ENCODE peak calls at places on chromosomes 7 and 10, in ten cellular contexts. One of them, this sample, is unnamed.

GRCh38 chr10:86282664-86283465 is 83.7 kb downstream of the GRID1 start:
- DNase-seq in HCT116: no peak
- DNase-seq in AG04450: no peak
- DNase-seq in adrenal gland: peak; percentile 27
- DNase-seq in fibroblast of villous mesenchyme: no peak
- DNase-seq in right cardiac atrium: no peak
- DNase-seq in NT2/D1: no peak
- DNase-seq in gastrocnemius medialis: no peak
- DNase-seq in lower lobe of right lung: no peak
- DNase-seq in epithelial cell of esophagus: no peak
- DNase-seq in this sample: no peak

GRCh38 chr10:127418536-127419168 is 130.5 kb upstream of the NPS start:
- DNase-seq in HCT116: no peak
- DNase-seq in AG04450: no peak
- DNase-seq in adrenal gland: no peak
- DNase-seq in fibroblast of villous mesenchyme: no peak
- DNase-seq in right cardiac atrium: peak; percentile 87
- DNase-seq in NT2/D1: no peak
- DNase-seq in gastrocnemius medialis: no peak
- DNase-seq in lower lobe of right lung: no peak
- DNase-seq in epithelial cell of esophagus: no peak
- DNase-seq in this sample: no peak

GRCh38 chr7:35605760-35606159 is 89.2 kb downstream of the HERPUD2 start:
- DNase-seq in HCT116: no peak
- DNase-seq in AG04450: peak; percentile 41
- DNase-seq in adrenal gland: no peak
- DNase-seq in fibroblast of villous mesenchyme: peak; percentile 69
- DNase-seq in right cardiac atrium: no peak
- DNase-seq in NT2/D1: no peak
- DNase-seq in gastrocnemius medialis: no peak
- DNase-seq in lower lobe of right lung: no peak
- DNase-seq in epithelial cell of esophagus: peak; percentile 27
- DNase-seq in this sample: no peak

GRCh38 chr10:35342381-35342780 is 6.1 kb downstream of the CCNY start:
- DNase-seq in HCT116: no peak
- DNase-seq in AG04450: no peak
- DNase-seq in adrenal gland: no peak
- DNase-seq in fibroblast of villous mesenchyme: no peak
- DNase-seq in right cardiac atrium: no peak
- DNase-seq in NT2/D1: no peak
- DNase-seq in gastrocnemius medialis: no peak
- DNase-seq in lower lobe of right lung: no peak
- DNase-seq in epithelial cell of esophagus: no peak
- DNase-seq in this sample: no peak

GRCh38 chr7:105046414-105046813 is 32.4 kb downstream of the KMT2E start:
- DNase-seq in HCT116: no peak
- DNase-seq in AG04450: peak; percentile 6
- DNase-seq in adrenal gland: no peak
- DNase-seq in fibroblast of villous mesenchyme: peak; percentile 36
- DNase-seq in right cardiac atrium: no peak
- DNase-seq in NT2/D1: no peak
- DNase-seq in gastrocnemius medialis: no peak
- DNase-seq in lower lobe of right lung: no peak
- DNase-seq in epithelial cell of esophagus: peak; percentile 53
- DNase-seq in this sample: peak; percentile 78

GRCh38 chr7:128236924-128237586 is 4.0 kb upstream of the LEP start:
- DNase-seq in HCT116: no peak
- DNase-seq in AG04450: peak; percentile 46
- DNase-seq in adrenal gland: no peak
- DNase-seq in fibroblast of villous mesenchyme: peak; percentile 66
- DNase-seq in right cardiac atrium: no peak
- DNase-seq in NT2/D1: no peak
- DNase-seq in gastrocnemius medialis: no peak
- DNase-seq in lower lobe of right lung: no peak
- DNase-seq in epithelial cell of esophagus: peak; percentile 98
- DNase-seq in this sample: peak; percentile 90

GRCh38 chr7:6166443-6166871 is 106.0 kb downstream of the CYTH3 start:
- DNase-seq in HCT116: no peak
- DNase-seq in AG04450: no peak
- DNase-seq in adrenal gland: no peak
- DNase-seq in fibroblast of villous mesenchyme: no peak
- DNase-seq in right cardiac atrium: peak; percentile 42
- DNase-seq in NT2/D1: no peak
- DNase-seq in gastrocnemius medialis: no peak
- DNase-seq in lower lobe of right lung: no peak
- DNase-seq in epithelial cell of esophagus: no peak
- DNase-seq in this sample: no peak

GRCh38 chr7:81175291-81175942 is 256.6 kb upstream of the SEMA3C start:
- DNase-seq in HCT116: no peak
- DNase-seq in AG04450: no peak
- DNase-seq in adrenal gland: no peak
- DNase-seq in fibroblast of villous mesenchyme: no peak
- DNase-seq in right cardiac atrium: no peak
- DNase-seq in NT2/D1: no peak
- DNase-seq in gastrocnemius medialis: no peak
- DNase-seq in lower lobe of right lung: no peak
- DNase-seq in epithelial cell of esophagus: peak; percentile 84
- DNase-seq in this sample: peak; percentile 70

GRCh38 chr7:126778101-126778500 is 474.6 kb downstream of the GRM8 start:
- DNase-seq in HCT116: no peak
- DNase-seq in AG04450: no peak
- DNase-seq in adrenal gland: no peak
- DNase-seq in fibroblast of villous mesenchyme: no peak
- DNase-seq in right cardiac atrium: no peak
- DNase-seq in NT2/D1: peak; percentile 25
- DNase-seq in gastrocnemius medialis: no peak
- DNase-seq in lower lobe of right lung: no peak
- DNase-seq in epithelial cell of esophagus: no peak
- DNase-seq in this sample: no peak

DNA sequence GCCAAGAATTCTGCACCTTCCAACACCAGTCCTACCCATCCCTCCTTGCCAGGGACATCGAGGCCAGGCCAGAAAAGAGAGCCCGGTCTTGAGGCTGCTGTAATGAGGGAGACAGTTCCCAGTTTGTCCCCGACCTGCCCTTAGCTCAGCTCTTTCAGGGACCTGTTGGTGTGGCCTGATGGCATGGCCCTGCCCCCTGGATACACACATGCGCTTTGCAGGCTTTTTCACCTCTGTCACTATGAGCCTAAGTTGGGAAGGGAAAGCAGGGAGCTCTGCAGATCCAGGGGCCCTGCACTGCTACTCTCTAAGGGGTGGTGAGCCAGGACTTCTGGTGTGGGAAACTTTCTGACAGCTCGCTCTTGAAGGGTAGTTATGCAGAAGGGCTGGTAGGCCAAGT is 2.1 kb downstream of the SCD start:
- DNase-seq in HCT116: no peak
- DNase-seq in AG04450: no peak
- DNase-seq in adrenal gland: no peak
- DNase-seq in fibroblast of villous mesenchyme: no peak
- DNase-seq in right cardiac atrium: no peak
- DNase-seq in NT2/D1: no peak
- DNase-seq in gastrocnemius medialis: no peak
- DNase-seq in lower lobe of right lung: no peak
- DNase-seq in epithelial cell of esophagus: no peak
- DNase-seq in this sample: no peak
- H3K4me3 ChIP-seq in HCT116: no peak overlapping the region
- H3K4me3 ChIP-seq in AG04450: peak overlapping the region; percentile 86
- H3K4me3 ChIP-seq in adrenal gland: peak overlapping the region; percentile 65
- H3K4me3 ChIP-seq in fibroblast of villous mesenchyme: peak overlapping the region; percentile 96
- H3K4me3 ChIP-seq in right cardiac atrium: peak overlapping the region; percentile 7
- H3K4me3 ChIP-seq in NT2/D1: peak overlapping the region; percentile 95
- H3K4me3 ChIP-seq in gastrocnemius medialis: no peak overlapping the region
- H3K4me3 ChIP-seq in lower lobe of right lung: peak overlapping the region; percentile 76
- H3K4me3 ChIP-seq in epithelial cell of esophagus: peak overlapping the region; percentile 91
- H3K4me3 ChIP-seq in this sample: peak overlapping the region; percentile 84

GRCh38 chr10:132606031-132606491 is 68.5 kb downstream of the INPP5A start:
- DNase-seq in HCT116: no peak
- DNase-seq in AG04450: no peak
- DNase-seq in adrenal gland: no peak
- DNase-seq in fibroblast of villous mesenchyme: no peak
- DNase-seq in right cardiac atrium: no peak
- DNase-seq in NT2/D1: no peak
- DNase-seq in gastrocnemius medialis: no peak
- DNase-seq in lower lobe of right lung: no peak
- DNase-seq in epithelial cell of esophagus: no peak
- DNase-seq in this sample: no peak
- H3K4me3 ChIP-seq in HCT116: no peak overlapping the region
- H3K4me3 ChIP-seq in AG04450: no peak overlapping the region
- H3K4me3 ChIP-seq in adrenal gland: no peak overlapping the region
- H3K4me3 ChIP-seq in fibroblast of villous mesenchyme: no peak overlapping the region
- H3K4me3 ChIP-seq in right cardiac atrium: no peak overlapping the region
- H3K4me3 ChIP-seq in NT2/D1: no peak overlapping the region
- H3K4me3 ChIP-seq in gastrocnemius medialis: no peak overlapping the region
- H3K4me3 ChIP-seq in lower lobe of right lung: no peak overlapping the region
- H3K4me3 ChIP-seq in epithelial cell of esophagus: no peak overlapping the region
- H3K4me3 ChIP-seq in this sample: no peak overlapping the region

GRCh38 chr10:327889-328809 is 192.9 kb downstream of the ZMYND11 start:
- DNase-seq in HCT116: no peak
- DNase-seq in AG04450: no peak
- DNase-seq in adrenal gland: peak; percentile 41
- DNase-seq in fibroblast of villous mesenchyme: no peak
- DNase-seq in right cardiac atrium: no peak
- DNase-seq in NT2/D1: no peak
- DNase-seq in gastrocnemius medialis: no peak
- DNase-seq in lower lobe of right lung: no peak
- DNase-seq in epithelial cell of esophagus: no peak
- DNase-seq in this sample: no peak
- H3K4me3 ChIP-seq in HCT116: no peak overlapping the region
- H3K4me3 ChIP-seq in AG04450: no peak overlapping the region
- H3K4me3 ChIP-seq in adrenal gland: no peak overlapping the region
- H3K4me3 ChIP-seq in fibroblast of villous mesenchyme: no peak overlapping the region
- H3K4me3 ChIP-seq in right cardiac atrium: no peak overlapping the region
- H3K4me3 ChIP-seq in NT2/D1: no peak overlapping the region
- H3K4me3 ChIP-seq in gastrocnemius medialis: no peak overlapping the region
- H3K4me3 ChIP-seq in lower lobe of right lung: no peak overlapping the region
- H3K4me3 ChIP-seq in epithelial cell of esophagus: no peak overlapping the region
- H3K4me3 ChIP-seq in this sample: no peak overlapping the region

GRCh38 chr7:78038465-78039080 is 240.0 kb downstream of the PHTF2 start:
- DNase-seq in HCT116: no peak
- DNase-seq in AG04450: no peak
- DNase-seq in adrenal gland: no peak
- DNase-seq in fibroblast of villous mesenchyme: no peak
- DNase-seq in right cardiac atrium: no peak
- DNase-seq in NT2/D1: no peak
- DNase-seq in gastrocnemius medialis: no peak
- DNase-seq in lower lobe of right lung: no peak
- DNase-seq in epithelial cell of esophagus: no peak
- DNase-seq in this sample: no peak
- H3K4me3 ChIP-seq in HCT116: no peak overlapping the region
- H3K4me3 ChIP-seq in AG04450: no peak overlapping the region
- H3K4me3 ChIP-seq in adrenal gland: no peak overlapping the region
- H3K4me3 ChIP-seq in fibroblast of villous mesenchyme: no peak overlapping the region
- H3K4me3 ChIP-seq in right cardiac atrium: no peak overlapping the region
- H3K4me3 ChIP-seq in NT2/D1: no peak overlapping the region
- H3K4me3 ChIP-seq in gastrocnemius medialis: no peak overlapping the region
- H3K4me3 ChIP-seq in lower lobe of right lung: no peak overlapping the region
- H3K4me3 ChIP-seq in epithelial cell of esophagus: no peak overlapping the region
- H3K4me3 ChIP-seq in this sample: no peak overlapping the region